ENCODE peak calls at places on chromosome 15, in six cellular contexts. P is effector memory CD4-positive, alpha-beta T cell; J is IMR-90; K is thoracic aorta; M is CD8-positive, alpha-beta T cell; W is tibial nerve. T is an unnamed sample. For H3K27me3 and H3K4me1, the result is how much of the 10 kb centered on the place peaks cover.

GRCh38 chr15:67101981-67102929 is 36.9 kb downstream of the SMAD3 start:
- DNase-seq in P (no peak), J (peak), W (no peak), M (peak), K (no peak), T (no peak)

GRCh38 chr15:98896802-98897732 is 110.5 kb downstream of the PGPEP1L start:
- DNase-seq in K (no peak), P (no peak), J (peak), M (no peak), W (peak), T (peak)

GRCh38 chr15:44038801-44039200 is 156.3 kb downstream of the FRMD5 start:
- DNase-seq in J (peak), W (no peak), K (no peak), P (no peak), M (no peak), T (no peak)

GRCh38 chr15:82829234-82829633 is 19.8 kb downstream of the WHAMM start:
- DNase-seq in M (no peak), J (no peak), W (peak), P (no peak), K (no peak), T (no peak)

GRCh38 chr15:40379853-40380252 is 2.7 kb upstream of the KNSTRN start:
- DNase-seq in M (no peak), P (no peak), W (peak), J (peak), K (peak), T (no peak)

GRCh38 chr15:100601628-100602063 is 338 bp downstream of the LINS1 start:
- DNase-seq in M (no peak), J (no peak), W (peak), K (no peak), P (no peak), T (no peak)

GRCh38 chr15:60548101-60548500 is 69.2 kb upstream of the ICE2 start:
- DNase-seq in P (no peak), K (no peak), J (no peak), W (no peak), M (peak), T (no peak)

GRCh38 chr15:37638139-37638538 is 296.3 kb upstream of the TMCO5A start:
- DNase-seq in P (no peak), J (no peak), M (no peak), K (no peak), W (no peak), T (no peak)

GRCh38 chr15:71937650-71938311 is 127.4 kb downstream of the NR2E3 start:
- DNase-seq in P (no peak), W (no peak), J (no peak), M (no peak), K (no peak), T (no peak)

GRCh38 chr15:61480295-61480694 is 251.2 kb upstream of the RORA start:
- DNase-seq in J (no peak), P (no peak), K (no peak), W (no peak), M (no peak), T (no peak)

GRCh38 chr15:64035525-64035924 is 10.8 kb downstream of the DAPK2 start:
- DNase-seq in W (no peak), K (no peak), P (no peak), M (no peak), J (no peak), T (no peak)

GRCh38 chr15:82543155-82543554 is 2.9 kb upstream of the RPS17 start:
- DNase-seq in K (no peak), W (no peak), M (peak), J (peak), P (no peak), T (peak)

GRCh38 chr15:32106401-32107381 is 76.4 kb downstream of the CHRNA7 start:
- DNase-seq in W (no peak), P (no peak), K (no peak), M (no peak), J (no peak), T (no peak)

GRCh38 chr15:48563944-48564343 is 81.6 kb downstream of the FBN1 start:
- DNase-seq in P (no peak), K (no peak), J (no peak), W (no peak), M (no peak), T (no peak)

GRCh38 chr15:93031103-93031464 is 57.9 kb downstream of the RGMA start:
- DNase-seq in P (no peak), K (no peak), M (no peak), J (no peak), W (no peak), T (no peak)

GRCh38 chr15:51735211-51735610 is 2.2 kb downstream of the LYSMD2 start:
- DNase-seq in J (no peak), K (no peak), P (no peak), M (peak), W (no peak), T (no peak)

GRCh38 chr15:40075298-40076044 is 33.2 kb downstream of the BMF start:
- DNase-seq in K (no peak), M (no peak), J (no peak), P (no peak), W (no peak), T (no peak)

GRCh38 chr15:24856397-24857093 is 98.2 kb upstream of the SNRPN start:
- DNase-seq in W (no peak), K (no peak), P (no peak), J (peak), M (no peak), T (no peak)

GRCh38 chr15:36347272-36347864 is 232.1 kb upstream of the CDIN1 start:
- DNase-seq in W (no peak), K (no peak), M (no peak), P (no peak), J (no peak), T (no peak)

GRCh38 chr15:45180201-45180600 is 7.6 kb downstream of the SHF start:
- DNase-seq in K (no peak), P (no peak), J (no peak), W (no peak), M (peak), T (no peak)

GRCh38 chr15:38182900-38183299 is 69.7 kb upstream of the SPRED1 start:
- DNase-seq in K (no peak), P (no peak), W (no peak), M (no peak), J (no peak), T (no peak)

GRCh38 chr15:68783226-68784054 is 37.3 kb downstream of the ANP32A start:
- DNase-seq in W (no peak), P (peak), J (no peak), K (no peak), M (peak), T (peak)

GRCh38 chr15:66617137-66618090 is 51.6 kb upstream of the LCTL start:
- DNase-seq in W (peak), K (peak), M (no peak), P (no peak), J (peak), T (no peak)

GRCh38 chr15:47565986-47566385 is 151.3 kb upstream of the SEMA6D start:
- DNase-seq in K (no peak), J (no peak), P (no peak), M (no peak), W (no peak), T (no peak)

GRCh38 chr15:43249699-43250203 is 17.0 kb downstream of the TGM5 start:
- DNase-seq in J (peak), W (no peak), P (no peak), M (no peak), K (no peak), T (no peak)

GRCh38 chr15:48112242-48112641 is 8.5 kb upstream of the SLC24A5 start:
- DNase-seq in J (peak), M (no peak), W (no peak), K (no peak), P (no peak), T (peak)

GRCh38 chr15:48861813-48862431 is 16.0 kb upstream of the EID1 start:
- DNase-seq in P (peak), J (peak), M (peak), K (no peak), W (no peak), T (peak)

GRCh38 chr15:28955686-28956421 is 70.1 kb downstream of the APBA2 start:
- DNase-seq in J (peak), W (no peak), K (no peak), M (no peak), P (no peak), T (peak)

GRCh38 chr15:66698318-66698961 is 3.6 kb upstream of the SMAD6 start:
- DNase-seq in P (no peak), W (no peak), K (peak), J (peak), M (no peak), T (peak)

GRCh38 chr15:45573961-45574629 is 13.1 kb upstream of the BLOC1S6 start:
- DNase-seq in M (peak), K (no peak), P (no peak), W (no peak), J (no peak), T (peak)

GRCh38 chr15:28935316-28935715 is 49.5 kb downstream of the APBA2 start:
- DNase-seq in P (no peak), K (no peak), W (no peak), M (peak), J (no peak), T (peak)

GRCh38 chr15:93515256-93516044 is 426.4 kb upstream of the RGMA start:
- DNase-seq in J (no peak), P (no peak), M (no peak), K (no peak), W (peak), T (no peak)

GRCh38 chr15:31598620-31599019 is 272.0 kb downstream of the KLF13 start:
- DNase-seq in W (no peak), K (no peak), M (no peak), P (no peak), J (peak), T (no peak)

GRCh38 chr15:43977072-43977884 is 150.5 kb downstream of the WDR76 start:
- DNase-seq in W (no peak), P (no peak), J (no peak), M (peak), K (no peak), T (no peak)

GRCh38 chr15:101307897-101308603 is 13.0 kb upstream of the SNRPA1 start:
- DNase-seq in P (no peak), M (no peak), J (no peak), K (no peak), W (no peak), T (no peak)

GRCh38 chr15:51969728-51970127 is 1.9 kb downstream of the LEO1 start:
- DNase-seq in K (no peak), J (peak), W (no peak), M (no peak), P (no peak), T (no peak)

GRCh38 chr15:89475688-89476087 is 20.7 kb downstream of the RHCG start:
- DNase-seq in M (no peak), K (no peak), P (no peak), W (no peak), J (no peak), T (no peak)

GRCh38 chr15:89477411-89478242 is 18.8 kb downstream of the RHCG start:
- DNase-seq in J (no peak), W (no peak), M (no peak), K (no peak), P (no peak), T (no peak)

GRCh38 chr15:89482139-89482538 is 14.2 kb downstream of the RHCG start:
- DNase-seq in P (no peak), K (no peak), J (no peak), M (no peak), W (no peak), T (no peak)

GRCh38 chr15:89480505-89480904 is 15.9 kb downstream of the RHCG start:
- DNase-seq in W (no peak), J (no peak), K (no peak), M (no peak), P (no peak), T (no peak)

GRCh38 chr15:89479173-89479572 is 17.2 kb downstream of the RHCG start:
- DNase-seq in W (no peak), M (no peak), K (no peak), J (no peak), P (no peak), T (no peak)
- H3K27me3 ChIP-seq in W (half or more), M (under half), K (under half), J (under half), P (under half), T (under half)

GRCh38 chr15:74311734-74312444 is 55.6 kb downstream of the CYP11A1 start:
- DNase-seq in J (peak), M (no peak), P (no peak), K (no peak), W (no peak), T (peak)
- H3K4me3 ChIP-seq in J (no peak), M (no peak), P (no peak), K (no peak), W (no peak), T (no peak)

GRCh38 chr15:75675579-75676404 is 28.1 kb downstream of the SNX33 start:
- DNase-seq in P (no peak), K (no peak), M (no peak), W (no peak), J (no peak), T (no peak)
- H3K4me1 ChIP-seq in P (under half), K (under half), M (under half), W (under half), J (under half), T (under half)

DNA sequence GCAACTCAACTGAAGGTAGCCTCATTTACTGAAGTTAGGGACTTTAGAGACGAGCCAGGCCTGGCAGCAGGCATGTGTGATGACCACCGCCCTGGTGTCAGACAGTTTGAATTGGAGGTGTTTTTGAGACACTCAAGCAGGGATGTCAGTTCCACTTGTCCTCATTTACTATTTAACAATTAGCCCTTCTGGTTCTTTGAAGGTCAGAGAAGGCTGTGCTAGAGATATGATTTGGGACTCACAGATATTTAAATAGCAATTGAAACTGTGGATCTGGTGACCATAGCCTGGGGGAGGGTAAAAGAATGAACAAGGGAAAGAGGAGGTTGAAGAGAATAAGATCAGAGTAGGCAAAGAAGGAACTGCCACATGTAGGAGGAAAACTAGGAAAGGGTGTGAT is 74.6 kb downstream of the REC114 start:
- DNase-seq in K (no peak), J (no peak), W (no peak), M (no peak), P (no peak), T (peak)
- H3K27me3 ChIP-seq in K (under half), J (under half), W (under half), M (under half), P (under half), T (under half)

DNA sequence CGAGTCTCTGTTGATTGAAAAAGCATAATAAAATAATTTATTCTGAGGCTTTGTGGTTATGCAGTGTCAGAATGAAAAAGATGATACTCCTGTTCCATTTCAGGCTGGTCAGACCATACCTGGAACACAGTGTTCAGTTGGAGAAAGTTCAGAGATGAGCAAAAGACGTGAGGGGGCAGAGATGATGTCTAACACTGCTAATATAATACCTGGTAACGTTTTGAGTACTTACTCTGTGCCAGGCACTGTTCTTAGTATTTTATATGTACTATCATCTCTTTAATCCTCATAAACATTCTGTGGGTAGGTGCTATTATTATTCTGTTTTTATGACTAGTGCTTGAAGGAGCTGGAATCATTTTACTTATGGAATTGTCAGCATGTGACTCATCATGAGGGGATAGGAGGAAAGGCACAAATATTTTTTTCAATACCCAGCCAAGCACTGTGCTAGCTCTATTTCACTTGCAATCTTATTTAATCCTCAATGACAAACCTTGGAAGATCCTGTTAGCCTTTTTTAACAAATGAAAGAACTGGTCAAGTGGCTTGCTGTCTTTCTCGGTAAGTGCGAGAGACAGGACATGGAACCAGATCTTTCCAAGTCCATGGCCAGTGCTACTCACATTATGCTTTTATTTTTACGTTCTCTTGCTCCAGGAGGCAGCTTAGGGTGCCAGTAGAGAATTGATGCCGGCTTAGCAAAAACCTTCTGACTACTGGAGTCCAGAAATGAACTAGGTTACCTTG is 31.9 kb downstream of the IQGAP1 start:
- DNase-seq in M (no peak), W (no peak), J (peak), K (no peak), P (no peak), T (peak)
- H3K4me3 ChIP-seq in M (no peak), W (no peak), J (peak), K (peak), P (no peak), T (no peak)

T was measured in HAP-1.